ENCODE peak calls at places on chromosome 1, in seven cellular contexts. M is cardiac fibroblast; N is stimulated activated CD8-positive, alpha-beta memory T cell treated with anti-CD3 and anti-CD28 coated beads, Interleukin-15, amount 100 ng/mL, for 24 hours; R is NCI-H2227 treated with DMSO at 0.1 percent for 48 hours; K is activated T-helper 1 cell treated with Interleukin-2 at 50 U/mL for 16 hours; O is CD4-positive, CD25-positive, alpha-beta regulatory T cell; L is activated CD4-positive, alpha-beta T cell treated with anti-CD3 and anti-CD28 coated beads, Interleukin-2, amount 50 U/mL, for 4 hours. J is an unnamed sample.

GRCh38 chr1:221634606-221635005 is 107.3 kb downstream of the DUSP10 start:
- DNase-seq in M (no peak), N (no peak), R (no peak), K (no peak), O (no peak), L (no peak), J (no peak)

GRCh38 chr1:165854101-165854845 is 26.9 kb downstream of the UCK2 start:
- DNase-seq in M (peak), N (no peak), R (no peak), K (no peak), O (no peak), L (no peak), J (no peak)

GRCh38 chr1:241782396-241782795 is 65.6 kb upstream of the EXO1 start:
- DNase-seq in M (no peak), N (no peak), R (no peak), K (no peak), O (no peak), L (no peak), J (no peak)

GRCh38 chr1:171433451-171433850 is 51.9 kb upstream of the PRRC2C start:
- DNase-seq in M (peak), N (no peak), R (no peak), K (no peak), O (no peak), L (no peak), J (no peak)

GRCh38 chr1:10724052-10724494 is 72.4 kb downstream of the CASZ1 start:
- DNase-seq in M (peak), N (no peak), R (no peak), K (no peak), O (no peak), L (no peak), J (no peak)

GRCh38 chr1:53619811-53620619 is 118.9 kb downstream of the GLIS1 start:
- DNase-seq in M (peak), N (no peak), R (no peak), K (no peak), O (no peak), L (no peak), J (no peak)

GRCh38 chr1:41037116-41037903 is 15.8 kb upstream of the SLFNL1 start:
- DNase-seq in M (no peak), N (no peak), R (no peak), K (no peak), O (no peak), L (no peak), J (no peak)

GRCh38 chr1:58922302-58923089 is 138.6 kb upstream of the JUN start:
- DNase-seq in M (peak), N (no peak), R (no peak), K (peak), O (peak), L (no peak), J (no peak)

GRCh38 chr1:84753516-84754375 is 63.5 kb upstream of the SSX2IP start:
- DNase-seq in M (peak), N (peak), R (peak), K (peak), O (peak), L (peak), J (peak)

GRCh38 chr1:63618001-63618400 is 24.8 kb downstream of the PGM1 start:
- DNase-seq in M (no peak), N (no peak), R (no peak), K (no peak), O (no peak), L (no peak), J (no peak)

GRCh38 chr1:6110326-6110725 is 64.6 kb downstream of the KCNAB2 start:
- DNase-seq in M (no peak), N (no peak), R (no peak), K (no peak), O (no peak), L (no peak), J (no peak)

GRCh38 chr1:248696261-248696660 is 6.3 kb downstream of the OR14I1 start:
- DNase-seq in M (peak), N (no peak), R (no peak), K (no peak), O (peak), L (no peak), J (no peak)

GRCh38 chr1:183942933-183943693 is 94.4 kb downstream of the COLGALT2 start:
- DNase-seq in M (peak), N (no peak), R (no peak), K (no peak), O (no peak), L (no peak), J (no peak)

J was measured in D721Med.